ENCODE peak calls at places on chromosomes 5 and 9, in five cellular contexts. O is activated CD4-positive, alpha-beta T cell treated with anti-CD3 and anti-CD28 coated beads for 36 hours; Q is activated CD8-positive, alpha-beta T cell treated with anti-CD3 and anti-CD28 coated beads, Interleukin-2, amount 10 ng/mL, durations not matched to agents 7 days and 5 days; F is GM12878; M is activated T-cell treated with anti-CD3 and anti-CD28 coated beads, Interleukin-2, amount 50 U/mL, for 4 hours. K is an unnamed sample.
A peak's percentile ranks its signal among the peaks of the same experiment; 100 is the strongest.

GRCh38 chr9:130770679-130771442 is 64.2 kb upstream of the ABL1 start:
- ATAC-seq in O (peak; percentile 73), Q (peak; percentile 82), F (peak; percentile 83), M (peak; percentile 70), K (peak; percentile 63)

GRCh38 chr5:5360878-5361520 is 61.5 kb upstream of the ICE1 start:
- ATAC-seq in O (no peak), Q (no peak), F (no peak), M (no peak), K (no peak)

GRCh38 chr5:167827766-167828165 is 463.7 kb upstream of the WWC1 start:
- ATAC-seq in O (no peak), Q (no peak), F (no peak), M (no peak), K (no peak)

GRCh38 chr9:78919701-78920100 is 622.8 kb downstream of the PSAT1 start:
- ATAC-seq in O (no peak), Q (no peak), F (no peak), M (no peak), K (no peak)

GRCh38 chr5:117131048-117131679 is 556.5 kb upstream of the SEMA6A start:
- ATAC-seq in O (no peak), Q (no peak), F (peak; percentile 98), M (no peak), K (no peak)

GRCh38 chr5:55633574-55634203 is 78.4 kb downstream of the SLC38A9 start:
- ATAC-seq in O (no peak), Q (peak; percentile 63), F (no peak), M (no peak), K (no peak)

GRCh38 chr5:61055434-61056006 is 106.7 kb downstream of the SMIM15 start:
- ATAC-seq in O (peak; percentile 49), Q (no peak), F (peak; percentile 80), M (no peak), K (no peak)

GRCh38 chr9:28810375-28811075 is 1237.2 kb upstream of the C9orf72 start:
- ATAC-seq in O (no peak), Q (no peak), F (no peak), M (no peak), K (no peak)

GRCh38 chr9:72262063-72262462 is 102.9 kb downstream of the ZFAND5 start:
- ATAC-seq in O (no peak), Q (no peak), F (peak; percentile 87), M (no peak), K (no peak)

GRCh38 chr5:112200132-112200531 is 218.9 kb downstream of the EPB41L4A start:
- ATAC-seq in O (no peak), Q (no peak), F (peak; percentile 57), M (no peak), K (no peak)

GRCh38 chr9:114317665-114318357 is 5.1 kb upstream of the ORM1 start:
- ATAC-seq in O (no peak), Q (no peak), F (no peak), M (no peak), K (no peak)

GRCh38 chr9:81902191-81902590 is 26.0 kb upstream of the SPATA31D4 start:
- ATAC-seq in O (no peak), Q (no peak), F (no peak), M (no peak), K (no peak)

GRCh38 chr9:70355801-70356200 is 58.7 kb downstream of the KLF9 start:
- ATAC-seq in O (no peak), Q (no peak), F (no peak), M (no peak), K (no peak)

GRCh38 chr9:131278421-131279111 is 2.3 kb upstream of the FAM78A start:
- ATAC-seq in O (no peak), Q (peak; percentile 30), F (no peak), M (no peak), K (no peak)

GRCh38 chr5:73234156-73234555 is 61.2 kb downstream of the TMEM174 start:
- ATAC-seq in O (no peak), Q (no peak), F (no peak), M (no peak), K (no peak)

GRCh38 chr9:94819161-94819677 is 92.7 kb downstream of the AOPEP start:
- ATAC-seq in O (no peak), Q (no peak), F (no peak), M (no peak), K (no peak)

GRCh38 chr9:117104972-117105495 is 309.8 kb downstream of the ASTN2 start:
- ATAC-seq in O (no peak), Q (no peak), F (no peak), M (no peak), K (no peak)

GRCh38 chr9:100084145-100084478 is 14.7 kb downstream of the ERP44 start:
- ATAC-seq in O (no peak), Q (no peak), F (peak; percentile 74), M (no peak), K (peak; percentile 76)

GRCh38 chr5:59838067-59838466 is 55.5 kb downstream of the PDE4D start:
- ATAC-seq in O (no peak), Q (no peak), F (no peak), M (no peak), K (no peak)

GRCh38 chr9:110065527-110065926 is 142.4 kb downstream of the C9orf152 start:
- ATAC-seq in O (no peak), Q (no peak), F (peak; percentile 84), M (no peak), K (no peak)

K was measured in stimulated activated memory B cell treated with anti-CD40 and anti-IgM and Interleukin-4, amounts not matched to agents 10 μg/mL and 1 μg/mL and 100 μg/mL, for 72 hours.